ENCODE peak calls at places on chromosomes 2 and 18, in four cellular contexts. Z is neural progenitor cell, P is heart right ventricle, I is tibial artery. D is an unnamed sample. For H3K4me1, the result is how much of the 10 kb centered on the place peaks cover.

GRCh38 chr2:236694125-236694888 is 124.7 kb downstream of the ACKR3 start:
- DNase-seq in Z (no peak), P (no peak), I (no peak), D (no peak)

GRCh38 chr2:100321181-100321880 is 970 bp downstream of the LONRF2 start:
- DNase-seq in Z (peak), P (peak), I (no peak), D (no peak)

GRCh38 chr18:12886498-12887126 is 2.6 kb upstream of the PTPN2 start:
- DNase-seq in Z (peak), P (no peak), I (no peak), D (no peak)

GRCh38 chr2:64770137-64770780 is 116.5 kb upstream of the SERTAD2 start:
- DNase-seq in Z (no peak), P (no peak), I (no peak), D (no peak)

GRCh38 chr18:9992988-9993845 is 79.4 kb downstream of the VAPA start:
- DNase-seq in Z (no peak), P (no peak), I (no peak), D (no peak)

GRCh38 chr2:160432633-160433032 is 61.0 kb downstream of the RBMS1 start:
- DNase-seq in Z (peak), P (no peak), I (no peak), D (no peak)

GRCh38 chr18:75226301-75226955 is 15.8 kb downstream of the TSHZ1 start:
- DNase-seq in Z (no peak), P (no peak), I (no peak), D (no peak)

GRCh38 chr2:85600235-85600575 is 2.3 kb downstream of the TMEM150A start:
- DNase-seq in Z (no peak), P (no peak), I (no peak), D (no peak)

GRCh38 chr18:13232060-13232917 is 13.7 kb downstream of the LDLRAD4 start:
- DNase-seq in Z (no peak), P (peak), I (peak), D (no peak)

GRCh38 chr18:23306842-23307241 is 146.2 kb upstream of the RIOK3 start:
- DNase-seq in Z (no peak), P (no peak), I (no peak), D (no peak)

GRCh38 chr2:36485521-36485920 is 112.4 kb downstream of the FEZ2 start:
- DNase-seq in Z (no peak), P (no peak), I (no peak), D (no peak)

GRCh38 chr2:219437141-219437540 is 2.5 kb downstream of the SPEG start:
- DNase-seq in Z (no peak), P (no peak), I (no peak), D (no peak)

GRCh38 chr2:190910341-190911136 is 29.9 kb downstream of the GLS start:
- DNase-seq in Z (no peak), P (no peak), I (no peak), D (no peak)

GRCh38 chr2:224268441-224268840 is 133.5 kb downstream of the FAM124B start:
- DNase-seq in Z (no peak), P (no peak), I (no peak), D (no peak)

GRCh38 chr2:113197347-113198047 is 23.7 kb downstream of the PSD4 start:
- DNase-seq in Z (no peak), P (no peak), I (no peak), D (no peak)

GRCh38 chr2:136116111-136116812 is 1.7 kb downstream of the CXCR4 start:
- DNase-seq in Z (peak), P (peak), I (peak), D (peak)

GRCh38 chr2:112834379-112835014 is 2.1 kb downstream of the IL1B start:
- DNase-seq in Z (no peak), P (no peak), I (no peak), D (no peak)

GRCh38 chr18:58298251-58299134 is 254.5 kb downstream of the NEDD4L start:
- DNase-seq in Z (no peak), P (no peak), I (no peak), D (no peak)

GRCh38 chr18:79386547-79386946 is 9.2 kb upstream of the NFATC1 start:
- DNase-seq in Z (no peak), P (no peak), I (peak), D (no peak)

GRCh38 chr2:174014021-174014698 is 49.0 kb upstream of the SP3 start:
- DNase-seq in Z (no peak), P (no peak), I (no peak), D (no peak)

GRCh38 chr2:203949228-203949627 is 12.7 kb downstream of the ICOS start:
- DNase-seq in Z (no peak), P (no peak), I (no peak), D (no peak)

GRCh38 chr18:36702398-36703010 is 126.3 kb downstream of the TPGS2 start:
- DNase-seq in Z (no peak), P (no peak), I (no peak), D (no peak)

GRCh38 chr2:140344842-140345241 is 1564.7 kb upstream of the NXPH2 start:
- DNase-seq in Z (no peak), P (no peak), I (no peak), D (no peak)

GRCh38 chr2:219180961-219181360 is 2.9 kb downstream of the RETREG2 start:
- DNase-seq in Z (no peak), P (no peak), I (no peak), D (no peak)

GRCh38 chr18:48018806-48019295 is 88.4 kb upstream of the SMAD2 start:
- DNase-seq in Z (no peak), P (no peak), I (no peak), D (no peak)

GRCh38 chr18:77151791-77152517 is 19.4 kb upstream of the MBP start:
- DNase-seq in Z (no peak), P (no peak), I (no peak), D (no peak)

GRCh38 chr2:68030529-68030928 is 32.3 kb downstream of the C1D start:
- DNase-seq in Z (no peak), P (no peak), I (no peak), D (no peak)

GRCh38 chr2:236610991-236611821 is 41.6 kb downstream of the ACKR3 start:
- DNase-seq in Z (no peak), P (no peak), I (no peak), D (peak)

GRCh38 chr2:120231974-120232635 is 8.9 kb upstream of the TMEM185B start:
- DNase-seq in Z (no peak), P (no peak), I (peak), D (no peak)

GRCh38 chr2:48545244-48545643 is 15.3 kb downstream of the STON1 start:
- DNase-seq in Z (peak), P (no peak), I (no peak), D (no peak)

GRCh38 chr2:134087371-134087921 is 166.4 kb upstream of the MGAT5 start:
- DNase-seq in Z (no peak), P (no peak), I (no peak), D (no peak)

DNA sequence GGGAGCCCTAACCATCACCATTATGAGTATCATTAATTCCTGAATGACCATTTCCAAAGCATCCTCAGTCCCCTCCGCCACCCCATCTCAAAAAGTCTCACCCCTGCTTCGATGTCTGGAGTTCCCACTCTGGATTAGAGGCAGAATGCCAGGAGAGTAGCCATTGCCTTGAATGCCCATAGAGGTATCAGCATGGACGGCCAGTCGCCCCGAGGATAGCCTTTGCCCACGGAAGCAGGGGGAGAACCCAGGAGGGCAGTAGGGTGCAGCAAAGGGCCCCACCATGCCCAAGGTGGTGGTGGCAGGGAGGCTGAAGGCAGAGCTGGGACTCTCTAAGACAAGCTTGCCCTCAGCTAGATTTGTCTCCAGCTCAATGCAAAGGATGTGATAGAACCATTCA is 153.2 kb downstream of the TNS1 start:
- DNase-seq in Z (no peak), P (no peak), I (no peak), D (no peak)
- H3K4me1 ChIP-seq in Z (under half), P (half or more), I (half or more), D (under half)

DNA sequence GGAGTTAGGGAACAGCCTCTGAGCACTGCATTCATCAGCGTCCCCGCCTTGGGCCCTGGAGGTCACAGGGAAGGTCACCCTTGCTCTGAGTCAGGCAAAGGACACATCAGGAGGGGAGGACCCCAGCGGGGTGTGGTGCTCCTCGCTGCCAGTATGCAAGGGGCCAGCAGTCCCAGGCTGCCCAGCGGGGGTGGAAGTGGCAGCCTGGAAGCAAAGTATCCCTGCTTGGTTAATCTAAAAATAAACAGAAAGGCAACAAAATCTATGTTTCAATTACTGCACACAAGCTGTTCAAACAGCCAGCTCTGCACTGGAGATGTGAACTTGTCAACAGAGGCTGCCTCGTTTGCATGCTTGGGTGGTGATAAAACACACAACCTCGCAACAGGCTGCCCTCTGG is 164.1 kb downstream of the KLHL29 start:
- DNase-seq in Z (no peak), P (no peak), I (no peak), D (no peak)
- H3K4me3 ChIP-seq in Z (no peak), P (no peak), I (no peak), D (no peak)

GRCh38 chr2:170742896-170743529 is 27.2 kb upstream of the ERICH2 start:
- DNase-seq in Z (no peak), P (no peak), I (no peak), D (no peak)
- H3K4me1 ChIP-seq in Z (under half), P (under half), I (under half), D (under half)

DNA sequence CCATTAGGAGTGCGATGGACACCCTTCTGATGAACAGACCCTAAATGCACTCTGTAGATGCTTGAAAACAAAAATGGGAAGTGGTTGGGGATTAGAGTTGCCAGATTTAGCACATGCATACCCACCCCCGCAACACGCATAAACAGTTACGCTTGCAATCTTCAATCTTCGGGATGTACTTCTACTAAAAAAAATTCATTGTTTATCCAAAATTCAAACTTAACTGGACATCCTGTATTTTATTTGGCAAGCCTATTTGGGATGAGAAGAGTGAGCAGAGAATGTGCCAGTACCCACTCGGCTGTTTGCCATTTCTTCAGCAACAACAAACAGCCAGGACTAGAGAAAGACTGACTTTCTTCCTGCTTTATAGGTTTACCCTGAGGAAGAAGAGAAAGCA is 18.4 kb downstream of the KIAA2012 start:
- DNase-seq in Z (no peak), P (no peak), I (no peak), D (no peak)
- H3K4me3 ChIP-seq in Z (no peak), P (no peak), I (no peak), D (no peak)

GRCh38 chr2:233244818-233245217 is 6.7 kb upstream of the ATG16L1 start:
- DNase-seq in Z (no peak), P (no peak), I (no peak), D (no peak)
- H3K4me1 ChIP-seq in Z (under half), P (under half), I (under half), D (under half)

GRCh38 chr18:56741685-56742084 is 90.5 kb downstream of the WDR7 start:
- DNase-seq in Z (no peak), P (no peak), I (no peak), D (no peak)

GRCh38 chr18:56748698-56749268 is 97.6 kb downstream of the WDR7 start:
- DNase-seq in Z (peak), P (no peak), I (no peak), D (peak)

GRCh38 chr18:56747857-56748256 is 96.7 kb downstream of the WDR7 start:
- DNase-seq in Z (no peak), P (no peak), I (no peak), D (no peak)

GRCh38 chr18:56743115-56743514 is 92.0 kb downstream of the WDR7 start:
- DNase-seq in Z (no peak), P (no peak), I (no peak), D (no peak)

GRCh38 chr18:56747032-56747658 is 96.0 kb downstream of the WDR7 start:
- DNase-seq in Z (no peak), P (no peak), I (no peak), D (no peak)
- H3K4me3 ChIP-seq in Z (no peak), P (no peak), I (no peak), D (no peak)

GRCh38 chr2:55113976-55114564 is 63.8 kb upstream of the RTN4 start:
- DNase-seq in Z (no peak), P (no peak), I (no peak), D (no peak)

GRCh38 chr2:55114597-55114996 is 64.3 kb upstream of the RTN4 start:
- DNase-seq in Z (no peak), P (no peak), I (no peak), D (no peak)

GRCh38 chr2:55116966-55117365 is 66.7 kb upstream of the RTN4 start:
- DNase-seq in Z (no peak), P (no peak), I (no peak), D (peak)

GRCh38 chr2:55116598-55116964 is 66.3 kb upstream of the RTN4 start:
- DNase-seq in Z (no peak), P (no peak), I (no peak), D (no peak)

DNA sequence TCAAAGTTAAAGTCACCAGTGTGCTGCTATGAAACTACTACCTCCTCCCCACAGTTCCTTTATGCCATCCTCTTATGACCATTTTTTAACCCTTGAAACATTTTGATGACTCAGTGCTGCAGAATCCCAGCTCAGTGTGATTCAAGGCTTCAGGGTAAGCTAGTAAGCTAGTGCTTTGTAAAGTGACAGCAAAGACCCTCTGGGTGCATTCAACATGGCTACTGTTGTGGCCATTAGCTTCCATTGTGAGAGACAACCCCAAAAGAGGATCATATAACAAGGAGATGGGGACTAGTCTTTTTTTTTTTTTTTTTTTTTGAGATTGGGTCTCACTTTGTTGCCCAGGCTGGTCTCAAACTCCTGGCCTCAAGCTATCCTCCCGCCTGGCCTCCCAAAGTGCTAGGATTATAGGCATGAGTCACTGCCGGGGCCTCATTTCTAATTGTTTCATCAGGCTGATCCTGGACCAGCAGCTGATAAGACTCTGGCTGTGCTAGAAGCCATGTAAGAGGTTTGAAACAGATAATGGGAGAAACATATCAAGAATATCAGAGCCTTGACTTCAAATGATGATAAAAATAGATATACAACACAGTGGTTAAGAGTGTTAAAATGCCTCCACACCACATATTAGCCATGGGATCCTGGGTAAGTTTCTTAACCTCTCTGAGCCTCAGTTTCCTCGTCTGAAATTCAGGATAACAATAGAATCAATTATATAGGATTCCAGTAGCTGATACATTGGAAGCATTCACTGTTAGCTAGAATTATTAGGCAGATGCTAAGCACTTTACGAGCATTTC is 65.7 kb upstream of the RTN4 start:
- DNase-seq in Z (no peak), P (no peak), I (no peak), D (peak)
- H3K4me1 ChIP-seq in Z (under half), P (half or more), I (under half), D (under half)

GRCh38 chr2:15588329-15588919 is 3.2 kb upstream of the DDX1 start:
- DNase-seq in Z (peak), P (no peak), I (no peak), D (peak)
- H3K4me3 ChIP-seq in Z (no peak), P (no peak), I (no peak), D (no peak)

DNA sequence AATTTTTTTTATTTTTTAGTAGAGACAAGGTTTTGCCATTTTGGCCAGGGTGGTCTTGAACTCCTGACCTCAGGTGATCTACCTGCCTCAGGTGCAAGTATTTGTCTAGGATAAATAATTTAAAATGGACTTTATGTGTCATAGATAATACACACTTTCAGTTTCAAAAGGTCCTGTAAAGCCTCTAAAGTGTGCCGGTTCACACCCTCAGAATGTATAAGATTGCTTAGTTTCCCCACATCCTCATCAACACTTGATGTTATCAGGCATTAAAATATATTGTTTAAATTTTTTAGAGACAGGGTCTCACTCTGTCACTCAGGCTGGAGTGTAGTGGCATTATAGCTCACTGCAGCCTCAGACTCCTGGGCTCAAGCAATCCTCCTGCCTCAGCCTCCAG is 170.5 kb downstream of the ANKRD44 start:
- DNase-seq in Z (no peak), P (no peak), I (no peak), D (no peak)
- H3K4me1 ChIP-seq in Z (under half), P (under half), I (under half), D (under half)

GRCh38 chr2:176126929-176127768 is 2.4 kb upstream of the HOXD8 start:
- DNase-seq in Z (peak), P (peak), I (no peak), D (peak)
- H3K4me3 ChIP-seq in Z (no peak), P (no peak), I (no peak), D (no peak)